ENCODE peak calls at places on chromosomes 12 and 14, in nine cellular contexts. One of them, this sample, is unnamed.
A peak's percentile ranks its signal among the peaks of the same experiment; 100 is the strongest.

GRCh38 chr14:37592288-37593274 is 2.5 kb downstream of the FOXA1 start:
- DNase-seq in CD8-positive, alpha-beta memory T cell: no peak
- DNase-seq in activated CD4-positive, alpha-beta T cell treated with anti-CD3 and anti-CD28 coated beads, Interleukin-2, amount 50 U/mL, for 4 hours: no peak
- DNase-seq in NCI-H1417: peak; percentile 66
- DNase-seq in foreskin fibroblast: no peak
- DNase-seq in NCI-H2029: peak; percentile 46
- DNase-seq in EH: no peak
- DNase-seq in LHCN-M2: no peak
- DNase-seq in HTR-8/SVneo: no peak
- DNase-seq in this sample: no peak

GRCh38 chr12:108826807-108827721 is 30.3 kb downstream of the SSH1 start:
- DNase-seq in CD8-positive, alpha-beta memory T cell: no peak
- DNase-seq in activated CD4-positive, alpha-beta T cell treated with anti-CD3 and anti-CD28 coated beads, Interleukin-2, amount 50 U/mL, for 4 hours: no peak
- DNase-seq in NCI-H1417: no peak
- DNase-seq in foreskin fibroblast: no peak
- DNase-seq in NCI-H2029: no peak
- DNase-seq in EH: peak; percentile 92
- DNase-seq in LHCN-M2: no peak
- DNase-seq in HTR-8/SVneo: no peak
- DNase-seq in this sample: no peak

GRCh38 chr12:123034865-123035264 is 54.4 kb downstream of the ARL6IP4 start:
- DNase-seq in CD8-positive, alpha-beta memory T cell: no peak
- DNase-seq in activated CD4-positive, alpha-beta T cell treated with anti-CD3 and anti-CD28 coated beads, Interleukin-2, amount 50 U/mL, for 4 hours: peak; percentile 30
- DNase-seq in NCI-H1417: no peak
- DNase-seq in foreskin fibroblast: peak; percentile 66
- DNase-seq in NCI-H2029: no peak
- DNase-seq in EH: peak; percentile 66
- DNase-seq in LHCN-M2: peak; percentile 79
- DNase-seq in HTR-8/SVneo: peak; percentile 42
- DNase-seq in this sample: no peak

GRCh38 chr14:68892961-68893360 is 86.1 kb downstream of the ACTN1 start:
- DNase-seq in CD8-positive, alpha-beta memory T cell: no peak
- DNase-seq in activated CD4-positive, alpha-beta T cell treated with anti-CD3 and anti-CD28 coated beads, Interleukin-2, amount 50 U/mL, for 4 hours: no peak
- DNase-seq in NCI-H1417: no peak
- DNase-seq in foreskin fibroblast: no peak
- DNase-seq in NCI-H2029: no peak
- DNase-seq in EH: no peak
- DNase-seq in LHCN-M2: peak; percentile 18
- DNase-seq in HTR-8/SVneo: no peak
- DNase-seq in this sample: no peak

GRCh38 chr12:131113562-131113961 is 159.9 kb downstream of the ADGRD1 start:
- DNase-seq in CD8-positive, alpha-beta memory T cell: no peak
- DNase-seq in activated CD4-positive, alpha-beta T cell treated with anti-CD3 and anti-CD28 coated beads, Interleukin-2, amount 50 U/mL, for 4 hours: no peak
- DNase-seq in NCI-H1417: peak; percentile 53
- DNase-seq in foreskin fibroblast: no peak
- DNase-seq in NCI-H2029: no peak
- DNase-seq in EH: no peak
- DNase-seq in LHCN-M2: no peak
- DNase-seq in HTR-8/SVneo: no peak
- DNase-seq in this sample: peak; percentile 68

GRCh38 chr12:23113781-23114180 is 488.8 kb downstream of the ETNK1 start:
- DNase-seq in CD8-positive, alpha-beta memory T cell: no peak
- DNase-seq in activated CD4-positive, alpha-beta T cell treated with anti-CD3 and anti-CD28 coated beads, Interleukin-2, amount 50 U/mL, for 4 hours: no peak
- DNase-seq in NCI-H1417: no peak
- DNase-seq in foreskin fibroblast: no peak
- DNase-seq in NCI-H2029: no peak
- DNase-seq in EH: no peak
- DNase-seq in LHCN-M2: no peak
- DNase-seq in HTR-8/SVneo: no peak
- DNase-seq in this sample: no peak

GRCh38 chr12:124727244-124727673 is 136.4 kb downstream of the SCARB1 start:
- DNase-seq in CD8-positive, alpha-beta memory T cell: no peak
- DNase-seq in activated CD4-positive, alpha-beta T cell treated with anti-CD3 and anti-CD28 coated beads, Interleukin-2, amount 50 U/mL, for 4 hours: no peak
- DNase-seq in NCI-H1417: no peak
- DNase-seq in foreskin fibroblast: peak; percentile 83
- DNase-seq in NCI-H2029: no peak
- DNase-seq in EH: peak; percentile 87
- DNase-seq in LHCN-M2: peak; percentile 46
- DNase-seq in HTR-8/SVneo: peak; percentile 58
- DNase-seq in this sample: peak; percentile 87

GRCh38 chr12:27499377-27499776 is 24.6 kb upstream of the PPFIBP1 start:
- DNase-seq in CD8-positive, alpha-beta memory T cell: no peak
- DNase-seq in activated CD4-positive, alpha-beta T cell treated with anti-CD3 and anti-CD28 coated beads, Interleukin-2, amount 50 U/mL, for 4 hours: no peak
- DNase-seq in NCI-H1417: no peak
- DNase-seq in foreskin fibroblast: no peak
- DNase-seq in NCI-H2029: no peak
- DNase-seq in EH: no peak
- DNase-seq in LHCN-M2: no peak
- DNase-seq in HTR-8/SVneo: no peak
- DNase-seq in this sample: no peak

GRCh38 chr12:19287302-19287701 is 152.0 kb upstream of the AEBP2 start:
- DNase-seq in CD8-positive, alpha-beta memory T cell: no peak
- DNase-seq in activated CD4-positive, alpha-beta T cell treated with anti-CD3 and anti-CD28 coated beads, Interleukin-2, amount 50 U/mL, for 4 hours: no peak
- DNase-seq in NCI-H1417: no peak
- DNase-seq in foreskin fibroblast: no peak
- DNase-seq in NCI-H2029: no peak
- DNase-seq in EH: peak; percentile 9
- DNase-seq in LHCN-M2: peak; percentile 11
- DNase-seq in HTR-8/SVneo: no peak
- DNase-seq in this sample: no peak

GRCh38 chr12:116244001-116244400 is 33.5 kb downstream of the MED13L start:
- DNase-seq in CD8-positive, alpha-beta memory T cell: no peak
- DNase-seq in activated CD4-positive, alpha-beta T cell treated with anti-CD3 and anti-CD28 coated beads, Interleukin-2, amount 50 U/mL, for 4 hours: no peak
- DNase-seq in NCI-H1417: no peak
- DNase-seq in foreskin fibroblast: no peak
- DNase-seq in NCI-H2029: no peak
- DNase-seq in EH: peak; percentile 34
- DNase-seq in LHCN-M2: no peak
- DNase-seq in HTR-8/SVneo: no peak
- DNase-seq in this sample: no peak